ENCODE peak calls at places on chromosome 18, in seven cellular contexts. One of them, this sample, is unnamed.

GRCh38 chr18:2104620-2105462 is 466.5 kb downstream of the METTL4 start:
- DNase-seq in tibial nerve: no peak
- DNase-seq in neural progenitor cell: peak
- DNase-seq in mammary epithelial cell: peak
- DNase-seq in upper lobe of left lung: peak
- DNase-seq in OCI-LY7: peak
- DNase-seq in AG10803: peak
- DNase-seq in this sample: peak

GRCh38 chr18:30094556-30094955 is 948.0 kb downstream of the DSC3 start:
- DNase-seq in tibial nerve: no peak
- DNase-seq in neural progenitor cell: no peak
- DNase-seq in mammary epithelial cell: peak
- DNase-seq in upper lobe of left lung: no peak
- DNase-seq in OCI-LY7: no peak
- DNase-seq in AG10803: peak
- DNase-seq in this sample: peak

GRCh38 chr18:42936289-42936688 is 179.2 kb downstream of the RIT2 start:
- DNase-seq in tibial nerve: no peak
- DNase-seq in neural progenitor cell: no peak
- DNase-seq in mammary epithelial cell: no peak
- DNase-seq in upper lobe of left lung: no peak
- DNase-seq in OCI-LY7: no peak
- DNase-seq in AG10803: no peak
- DNase-seq in this sample: no peak

GRCh38 chr18:61998957-61999356 is 106.2 kb upstream of the RNF152 start:
- DNase-seq in tibial nerve: no peak
- DNase-seq in neural progenitor cell: no peak
- DNase-seq in mammary epithelial cell: peak
- DNase-seq in upper lobe of left lung: no peak
- DNase-seq in OCI-LY7: no peak
- DNase-seq in AG10803: peak
- DNase-seq in this sample: peak

GRCh38 chr18:62341423-62341920 is 16.4 kb downstream of the TNFRSF11A start:
- DNase-seq in tibial nerve: no peak
- DNase-seq in neural progenitor cell: no peak
- DNase-seq in mammary epithelial cell: no peak
- DNase-seq in upper lobe of left lung: no peak
- DNase-seq in OCI-LY7: no peak
- DNase-seq in AG10803: no peak
- DNase-seq in this sample: no peak

GRCh38 chr18:47716632-47717185 is 213.8 kb downstream of the SMAD2 start:
- DNase-seq in tibial nerve: no peak
- DNase-seq in neural progenitor cell: no peak
- DNase-seq in mammary epithelial cell: no peak
- DNase-seq in upper lobe of left lung: no peak
- DNase-seq in OCI-LY7: no peak
- DNase-seq in AG10803: no peak
- DNase-seq in this sample: no peak

GRCh38 chr18:3140342-3140741 is 79.4 kb downstream of the MYOM1 start:
- DNase-seq in tibial nerve: no peak
- DNase-seq in neural progenitor cell: no peak
- DNase-seq in mammary epithelial cell: no peak
- DNase-seq in upper lobe of left lung: no peak
- DNase-seq in OCI-LY7: no peak
- DNase-seq in AG10803: no peak
- DNase-seq in this sample: no peak

GRCh38 chr18:55458456-55459238 is 129.3 kb downstream of the TCF4 start:
- DNase-seq in tibial nerve: no peak
- DNase-seq in neural progenitor cell: peak
- DNase-seq in mammary epithelial cell: no peak
- DNase-seq in upper lobe of left lung: no peak
- DNase-seq in OCI-LY7: no peak
- DNase-seq in AG10803: no peak
- DNase-seq in this sample: no peak

GRCh38 chr18:69400253-69400975 is at the start of gene DOK6:
- DNase-seq in tibial nerve: peak
- DNase-seq in neural progenitor cell: peak
- DNase-seq in mammary epithelial cell: peak
- DNase-seq in upper lobe of left lung: peak
- DNase-seq in OCI-LY7: no peak
- DNase-seq in AG10803: peak
- DNase-seq in this sample: peak

GRCh38 chr18:49664086-49664890 is 102.4 kb downstream of the LIPG start:
- DNase-seq in tibial nerve: no peak
- DNase-seq in neural progenitor cell: no peak
- DNase-seq in mammary epithelial cell: no peak
- DNase-seq in upper lobe of left lung: no peak
- DNase-seq in OCI-LY7: no peak
- DNase-seq in AG10803: no peak
- DNase-seq in this sample: peak

GRCh38 chr18:3710712-3711269 is 260.8 kb downstream of the TGIF1 start:
- DNase-seq in tibial nerve: no peak
- DNase-seq in neural progenitor cell: no peak
- DNase-seq in mammary epithelial cell: peak
- DNase-seq in upper lobe of left lung: peak
- DNase-seq in OCI-LY7: peak
- DNase-seq in AG10803: no peak
- DNase-seq in this sample: peak

GRCh38 chr18:23171581-23172156 is 36.4 kb downstream of the CABLES1 start:
- DNase-seq in tibial nerve: no peak
- DNase-seq in neural progenitor cell: no peak
- DNase-seq in mammary epithelial cell: no peak
- DNase-seq in upper lobe of left lung: no peak
- DNase-seq in OCI-LY7: no peak
- DNase-seq in AG10803: no peak
- DNase-seq in this sample: no peak

GRCh38 chr18:23170137-23170536 is 34.9 kb downstream of the CABLES1 start:
- DNase-seq in tibial nerve: no peak
- DNase-seq in neural progenitor cell: no peak
- DNase-seq in mammary epithelial cell: no peak
- DNase-seq in upper lobe of left lung: no peak
- DNase-seq in OCI-LY7: no peak
- DNase-seq in AG10803: no peak
- DNase-seq in this sample: no peak

GRCh38 chr18:23172981-23173380 is 37.7 kb downstream of the CABLES1 start:
- DNase-seq in tibial nerve: no peak
- DNase-seq in neural progenitor cell: no peak
- DNase-seq in mammary epithelial cell: no peak
- DNase-seq in upper lobe of left lung: no peak
- DNase-seq in OCI-LY7: no peak
- DNase-seq in AG10803: no peak
- DNase-seq in this sample: no peak

GRCh38 chr18:23166863-23167531 is 31.7 kb downstream of the CABLES1 start:
- DNase-seq in tibial nerve: no peak
- DNase-seq in neural progenitor cell: no peak
- DNase-seq in mammary epithelial cell: no peak
- DNase-seq in upper lobe of left lung: no peak
- DNase-seq in OCI-LY7: no peak
- DNase-seq in AG10803: peak
- DNase-seq in this sample: peak

GRCh38 chr18:23169683-23170082 is 34.4 kb downstream of the CABLES1 start:
- DNase-seq in tibial nerve: no peak
- DNase-seq in neural progenitor cell: no peak
- DNase-seq in mammary epithelial cell: no peak
- DNase-seq in upper lobe of left lung: no peak
- DNase-seq in OCI-LY7: no peak
- DNase-seq in AG10803: no peak
- DNase-seq in this sample: no peak
- H3K4me3 ChIP-seq in tibial nerve: no peak
- H3K4me3 ChIP-seq in neural progenitor cell: no peak
- H3K4me3 ChIP-seq in mammary epithelial cell: no peak
- H3K4me3 ChIP-seq in upper lobe of left lung: no peak
- H3K4me3 ChIP-seq in OCI-LY7: no peak
- H3K4me3 ChIP-seq in AG10803: no peak
- H3K4me3 ChIP-seq in this sample: no peak

GRCh38 chr18:75003089-75003488 is 205.8 kb downstream of the PTGR3 start:
- DNase-seq in tibial nerve: no peak
- DNase-seq in neural progenitor cell: no peak
- DNase-seq in mammary epithelial cell: no peak
- DNase-seq in upper lobe of left lung: no peak
- DNase-seq in OCI-LY7: no peak
- DNase-seq in AG10803: peak
- DNase-seq in this sample: peak
- TF ChIP-seq CTCF in tibial nerve: no peak
- TF ChIP-seq CTCF in neural progenitor cell: no peak
- TF ChIP-seq CTCF in mammary epithelial cell: no peak
- TF ChIP-seq CTCF in upper lobe of left lung: no peak
- TF ChIP-seq CTCF in OCI-LY7: no peak
- TF ChIP-seq CTCF in AG10803: no peak
- TF ChIP-seq CTCF in this sample: no peak

GRCh38 chr18:26479065-26479685 is 69.2 kb downstream of the KCTD1 start:
- DNase-seq in tibial nerve: no peak
- DNase-seq in neural progenitor cell: peak
- DNase-seq in mammary epithelial cell: no peak
- DNase-seq in upper lobe of left lung: no peak
- DNase-seq in OCI-LY7: no peak
- DNase-seq in AG10803: no peak
- DNase-seq in this sample: no peak

GRCh38 chr18:26477828-26478466 is 70.4 kb downstream of the KCTD1 start:
- DNase-seq in tibial nerve: no peak
- DNase-seq in neural progenitor cell: no peak
- DNase-seq in mammary epithelial cell: peak
- DNase-seq in upper lobe of left lung: no peak
- DNase-seq in OCI-LY7: no peak
- DNase-seq in AG10803: no peak
- DNase-seq in this sample: no peak

GRCh38 chr18:26482567-26482966 is 65.8 kb downstream of the KCTD1 start:
- DNase-seq in tibial nerve: no peak
- DNase-seq in neural progenitor cell: peak
- DNase-seq in mammary epithelial cell: no peak
- DNase-seq in upper lobe of left lung: no peak
- DNase-seq in OCI-LY7: no peak
- DNase-seq in AG10803: no peak
- DNase-seq in this sample: no peak

GRCh38 chr18:26480897-26481795 is 67.2 kb downstream of the KCTD1 start:
- DNase-seq in tibial nerve: no peak
- DNase-seq in neural progenitor cell: no peak
- DNase-seq in mammary epithelial cell: peak
- DNase-seq in upper lobe of left lung: no peak
- DNase-seq in OCI-LY7: no peak
- DNase-seq in AG10803: peak
- DNase-seq in this sample: peak

DNA sequence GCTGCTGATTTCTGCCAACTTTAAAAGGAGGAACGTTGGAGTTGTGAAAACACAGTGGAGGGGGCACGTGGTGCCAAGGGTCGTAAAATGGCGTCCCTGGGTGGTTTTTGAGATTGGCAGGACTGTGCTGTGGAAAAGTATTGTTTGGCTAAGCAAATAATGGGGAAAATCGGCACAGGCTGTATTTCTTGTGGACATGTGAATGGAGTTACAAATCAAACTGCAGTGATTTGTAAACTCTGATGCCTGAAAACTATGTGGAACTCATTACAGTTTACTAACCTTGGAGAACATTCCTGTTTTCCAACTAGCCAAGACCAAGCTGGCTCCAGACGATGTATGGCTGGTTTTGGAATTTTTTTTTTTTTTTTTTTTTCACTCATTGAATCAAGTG is 68.7 kb downstream of the KCTD1 start:
- DNase-seq in tibial nerve: no peak
- DNase-seq in neural progenitor cell: no peak
- DNase-seq in mammary epithelial cell: no peak
- DNase-seq in upper lobe of left lung: no peak
- DNase-seq in OCI-LY7: no peak
- DNase-seq in AG10803: peak
- DNase-seq in this sample: peak
- H3K4me3 ChIP-seq in tibial nerve: no peak
- H3K4me3 ChIP-seq in neural progenitor cell: no peak
- H3K4me3 ChIP-seq in mammary epithelial cell: no peak
- H3K4me3 ChIP-seq in upper lobe of left lung: no peak
- H3K4me3 ChIP-seq in OCI-LY7: no peak
- H3K4me3 ChIP-seq in AG10803: no peak
- H3K4me3 ChIP-seq in this sample: no peak

GRCh38 chr18:12057419-12058039 is 36.1 kb upstream of the ANKRD62 start:
- DNase-seq in tibial nerve: no peak
- DNase-seq in neural progenitor cell: no peak
- DNase-seq in mammary epithelial cell: no peak
- DNase-seq in upper lobe of left lung: no peak
- DNase-seq in OCI-LY7: no peak
- DNase-seq in AG10803: no peak
- DNase-seq in this sample: no peak
- TF ChIP-seq CTCF in tibial nerve: no peak
- TF ChIP-seq CTCF in neural progenitor cell: peak
- TF ChIP-seq CTCF in mammary epithelial cell: no peak
- TF ChIP-seq CTCF in upper lobe of left lung: no peak
- TF ChIP-seq CTCF in OCI-LY7: peak
- TF ChIP-seq CTCF in AG10803: no peak
- TF ChIP-seq CTCF in this sample: no peak

GRCh38 chr18:9365406-9365805 is 30.8 kb downstream of the TWSG1 start:
- DNase-seq in tibial nerve: no peak
- DNase-seq in neural progenitor cell: no peak
- DNase-seq in mammary epithelial cell: no peak
- DNase-seq in upper lobe of left lung: no peak
- DNase-seq in OCI-LY7: no peak
- DNase-seq in AG10803: no peak
- DNase-seq in this sample: no peak

GRCh38 chr18:9362869-9363268 is 28.3 kb downstream of the TWSG1 start:
- DNase-seq in tibial nerve: no peak
- DNase-seq in neural progenitor cell: no peak
- DNase-seq in mammary epithelial cell: peak
- DNase-seq in upper lobe of left lung: no peak
- DNase-seq in OCI-LY7: no peak
- DNase-seq in AG10803: peak
- DNase-seq in this sample: peak

GRCh38 chr18:9366126-9366714 is 31.6 kb downstream of the TWSG1 start:
- DNase-seq in tibial nerve: no peak
- DNase-seq in neural progenitor cell: peak
- DNase-seq in mammary epithelial cell: peak
- DNase-seq in upper lobe of left lung: peak
- DNase-seq in OCI-LY7: no peak
- DNase-seq in AG10803: peak
- DNase-seq in this sample: peak

GRCh38 chr18:9361191-9361590 is 26.6 kb downstream of the TWSG1 start:
- DNase-seq in tibial nerve: no peak
- DNase-seq in neural progenitor cell: no peak
- DNase-seq in mammary epithelial cell: no peak
- DNase-seq in upper lobe of left lung: no peak
- DNase-seq in OCI-LY7: no peak
- DNase-seq in AG10803: no peak
- DNase-seq in this sample: no peak

GRCh38 chr18:9364242-9364641 is 29.7 kb downstream of the TWSG1 start:
- DNase-seq in tibial nerve: no peak
- DNase-seq in neural progenitor cell: no peak
- DNase-seq in mammary epithelial cell: peak
- DNase-seq in upper lobe of left lung: no peak
- DNase-seq in OCI-LY7: no peak
- DNase-seq in AG10803: no peak
- DNase-seq in this sample: no peak
- H3K4me3 ChIP-seq in tibial nerve: no peak
- H3K4me3 ChIP-seq in neural progenitor cell: no peak
- H3K4me3 ChIP-seq in mammary epithelial cell: no peak
- H3K4me3 ChIP-seq in upper lobe of left lung: no peak
- H3K4me3 ChIP-seq in OCI-LY7: no peak
- H3K4me3 ChIP-seq in AG10803: no peak
- H3K4me3 ChIP-seq in this sample: no peak

GRCh38 chr18:72544092-72544886 is at the start of gene CBLN2:
- DNase-seq in tibial nerve: no peak
- DNase-seq in neural progenitor cell: peak
- DNase-seq in mammary epithelial cell: peak
- DNase-seq in upper lobe of left lung: peak
- DNase-seq in OCI-LY7: no peak
- DNase-seq in AG10803: peak
- DNase-seq in this sample: peak
- TF ChIP-seq CTCF in tibial nerve: peak
- TF ChIP-seq CTCF in neural progenitor cell: peak
- TF ChIP-seq CTCF in mammary epithelial cell: peak
- TF ChIP-seq CTCF in upper lobe of left lung: peak
- TF ChIP-seq CTCF in OCI-LY7: no peak
- TF ChIP-seq CTCF in AG10803: peak
- TF ChIP-seq CTCF in this sample: peak

This sample was measured in fibroblast of the aortic adventitia.